ENCODE peak calls at places on chromosomes 3 and 15, in four cellular contexts. Y is suprapubic skin, A is H9, E is fibroblast of lung. L is an unnamed sample.

GRCh38 chr3:54709785-54710184 is 218.1 kb downstream of the LRTM1 start:
- DNase-seq in E (no peak), A (no peak), Y (no peak), L (no peak)

GRCh38 chr3:78734048-78734637 is 1033.7 kb downstream of the ROBO1 start:
- DNase-seq in Y (no peak), A (no peak), E (peak; percentile 74), L (no peak)

GRCh38 chr3:193095366-193095765 is 145.7 kb upstream of the PLAAT1 start:
- DNase-seq in A (no peak), Y (no peak), E (peak; percentile 44), L (no peak)

GRCh38 chr3:78878011-78878410 is 889.8 kb downstream of the ROBO1 start:
- DNase-seq in A (no peak), E (peak; percentile 89), Y (no peak), L (no peak)

GRCh38 chr15:69562564-69562963 is 109.9 kb downstream of the RPLP1 start:
- DNase-seq in A (no peak), Y (no peak), E (no peak), L (no peak)

GRCh38 chr15:91921188-91921820 is 67.8 kb downstream of the SLCO3A1 start:
- DNase-seq in E (no peak), A (no peak), Y (no peak), L (no peak)

GRCh38 chr15:40999190-40999589 is 45.9 kb downstream of the CHAC1 start:
- DNase-seq in A (no peak), Y (no peak), E (peak; percentile 77), L (no peak)

GRCh38 chr3:87796137-87796899 is 262.5 kb downstream of the CGGBP1 start:
- DNase-seq in Y (no peak), E (no peak), A (no peak), L (no peak)

GRCh38 chr3:17894434-17895060 is 152.1 kb upstream of the TBC1D5 start:
- DNase-seq in Y (no peak), A (peak; percentile 73), E (peak; percentile 64), L (no peak)

GRCh38 chr15:100928632-100929280 is 9.6 kb downstream of the LRRK1 start:
- DNase-seq in E (no peak), Y (no peak), A (no peak), L (no peak)

GRCh38 chr3:46693897-46694235 is 387 bp upstream of the ALS2CL start:
- DNase-seq in A (no peak), E (peak; percentile 11), Y (no peak), L (no peak)

GRCh38 chr3:15989419-15989818 is 185.1 kb upstream of the GALNT15 start:
- DNase-seq in E (no peak), A (no peak), Y (no peak), L (no peak)

GRCh38 chr15:41838400-41838897 is at the start of gene PLA2G4B:
- DNase-seq in E (no peak), A (no peak), Y (peak; percentile 80), L (no peak)

GRCh38 chr3:71103430-71103881 is 480.1 kb downstream of the FOXP1 start:
- DNase-seq in A (no peak), Y (peak; percentile 73), E (peak; percentile 85), L (no peak)

DNA sequence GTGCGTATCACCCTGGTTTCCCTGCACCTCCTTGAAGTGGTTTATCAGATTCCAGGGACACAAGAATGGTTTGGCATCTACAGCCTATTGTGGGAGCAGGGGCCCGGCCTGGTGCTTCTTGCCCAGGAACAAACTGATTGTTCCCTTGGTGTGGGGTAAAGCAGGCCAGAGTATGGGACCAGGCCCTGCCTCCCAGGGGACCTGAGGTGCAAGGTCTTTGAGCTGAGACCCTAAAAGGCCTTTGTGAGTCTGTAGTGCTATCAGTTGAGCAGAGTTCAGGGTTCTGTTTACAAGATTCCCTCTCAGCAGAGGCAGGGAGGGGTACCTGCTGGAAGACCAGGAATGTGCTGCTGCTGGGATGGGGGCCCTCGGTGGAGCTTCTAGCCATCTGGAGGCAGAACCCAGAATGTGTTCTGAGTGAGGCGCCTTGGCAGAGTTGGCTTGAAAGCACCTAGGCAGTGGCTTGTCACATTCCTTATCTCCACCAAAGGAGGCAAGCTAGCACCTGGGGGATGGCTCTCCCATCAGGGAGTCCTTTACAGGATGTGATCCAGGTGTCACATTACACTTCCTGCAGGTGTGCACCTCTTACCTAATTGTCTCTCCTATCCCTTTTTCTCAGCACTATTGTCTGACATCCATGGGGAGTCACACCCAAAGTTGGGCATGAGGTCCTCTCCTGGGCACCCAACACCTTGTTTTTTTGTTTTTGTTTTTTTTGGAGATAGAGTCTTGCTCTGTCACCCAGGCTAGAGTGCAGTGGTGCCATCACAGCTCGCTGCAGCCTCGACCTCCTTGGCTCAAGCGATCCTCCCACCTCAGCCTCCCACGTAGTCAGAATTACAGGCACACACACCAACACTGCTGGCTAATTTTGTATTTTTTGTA is 13.1 kb downstream of the FLNB start:
- DNase-seq in E (no peak), Y (no peak), A (peak; percentile 95), L (no peak)
- H3K27ac ChIP-seq in E (no peak overlapping the region), Y (peak overlapping the region; percentile 76), A (peak overlapping the region; percentile 97), L (peak overlapping the region; percentile 61)

GRCh38 chr3:159914421-159914820 is 74.2 kb upstream of the IL12A start:
- DNase-seq in E (peak; percentile 50), Y (no peak), A (no peak), L (no peak)

GRCh38 chr3:159917141-159917540 is 71.5 kb upstream of the IL12A start:
- DNase-seq in A (no peak), E (no peak), Y (no peak), L (no peak)

GRCh38 chr3:159923961-159924360 is 64.7 kb upstream of the IL12A start:
- DNase-seq in Y (no peak), A (no peak), E (peak; percentile 43), L (no peak)

GRCh38 chr3:159922861-159923312 is 65.7 kb upstream of the IL12A start:
- DNase-seq in E (no peak), Y (no peak), A (no peak), L (no peak)

GRCh38 chr3:159919873-159920272 is 68.8 kb upstream of the IL12A start:
- DNase-seq in Y (no peak), E (peak; percentile 63), A (no peak), L (no peak)
- H3K27ac ChIP-seq in Y (no peak overlapping the region), E (no peak overlapping the region), A (no peak overlapping the region), L (no peak overlapping the region)

GRCh38 chr3:129461022-129461421 is 21.0 kb downstream of the IFT122 start:
- DNase-seq in Y (no peak), E (peak; percentile 55), A (no peak), L (no peak)
- H3K27ac ChIP-seq in Y (no peak overlapping the region), E (no peak overlapping the region), A (no peak overlapping the region), L (no peak overlapping the region)

DNA sequence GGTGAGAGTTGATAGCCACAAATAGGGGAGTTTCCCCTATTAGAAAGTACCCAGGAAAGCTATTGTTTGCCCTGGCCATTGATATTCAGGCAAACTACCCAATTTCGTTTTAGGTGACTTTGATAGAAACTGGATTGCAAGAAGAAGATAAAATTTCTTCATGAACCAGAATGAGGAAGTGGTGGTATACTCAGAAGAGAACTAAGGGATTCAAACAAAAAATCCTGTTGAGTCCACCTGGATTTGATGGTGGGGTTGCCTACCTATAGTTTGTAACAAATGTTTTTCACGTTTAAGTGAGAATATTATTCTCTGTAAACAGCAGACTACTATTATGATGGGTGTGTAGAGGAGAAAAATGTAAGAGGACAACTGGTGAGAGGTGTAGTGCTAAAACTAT is 91.0 kb upstream of the PHLDB2 start:
- DNase-seq in E (no peak), A (no peak), Y (no peak), L (no peak)
- H3K27ac ChIP-seq in E (no peak overlapping the region), A (no peak overlapping the region), Y (no peak overlapping the region), L (no peak overlapping the region)

GRCh38 chr3:128278761-128279593 is 125.7 kb downstream of the EEFSEC start:
- DNase-seq in A (peak; percentile 58), E (peak; percentile 89), Y (peak; percentile 77), L (peak; percentile 84)
- H3K27ac ChIP-seq in A (no peak overlapping the region), E (no peak overlapping the region), Y (no peak overlapping the region), L (peak overlapping the region; percentile 64)

GRCh38 chr3:13015286-13016082 is 57.7 kb downstream of the IQSEC1 start:
- DNase-seq in Y (peak; percentile 77), E (no peak), A (no peak), L (no peak)
- H3K27ac ChIP-seq in Y (peak overlapping the region; percentile 86), E (no peak overlapping the region), A (no peak overlapping the region), L (peak overlapping the region; percentile 68)